ENCODE peak calls at places on chromosomes 4 and X, in four cellular contexts. One of them, this sample, is unnamed.

GRCh38 chr4:40367451-40367850 is 32.3 kb downstream of the CHRNA9 start:
- DNase-seq in colonic mucosa: no peak
- DNase-seq in transverse colon: no peak
- DNase-seq in DMS153: no peak
- DNase-seq in this sample: peak

GRCh38 chrX:138986235-138986634 is 274.7 kb upstream of the FGF13 start:
- DNase-seq in DMS153: no peak
- DNase-seq in transverse colon: no peak
- DNase-seq in colonic mucosa: no peak
- DNase-seq in this sample: no peak

GRCh38 chr4:52907510-52907909 is 45.4 kb downstream of the RASL11B start:
- DNase-seq in DMS153: no peak
- DNase-seq in colonic mucosa: no peak
- DNase-seq in transverse colon: no peak
- DNase-seq in this sample: no peak

GRCh38 chr4:72110886-72111285 is 79.1 kb downstream of the NPFFR2 start:
- DNase-seq in colonic mucosa: no peak
- DNase-seq in DMS153: no peak
- DNase-seq in transverse colon: no peak
- DNase-seq in this sample: no peak

GRCh38 chrX:9642270-9642995 is 123.2 kb downstream of the GPR143 start:
- DNase-seq in transverse colon: no peak
- DNase-seq in DMS153: no peak
- DNase-seq in colonic mucosa: no peak
- DNase-seq in this sample: no peak

GRCh38 chr4:8117278-8117682 is 41.3 kb downstream of the ABLIM2 start:
- DNase-seq in colonic mucosa: peak
- DNase-seq in transverse colon: peak
- DNase-seq in DMS153: no peak
- DNase-seq in this sample: peak

GRCh38 chr4:23091674-23092073 is 398.9 kb downstream of the GBA3 start:
- DNase-seq in transverse colon: no peak
- DNase-seq in DMS153: no peak
- DNase-seq in colonic mucosa: no peak
- DNase-seq in this sample: no peak

GRCh38 chrX:69163936-69164741 is 1.1 kb downstream of the PJA1 start:
- DNase-seq in colonic mucosa: peak
- DNase-seq in transverse colon: peak
- DNase-seq in DMS153: no peak
- DNase-seq in this sample: peak

This sample was measured in hepatocyte.